ENCODE peak calls at places on chromosomes 2 and 18, in seven cellular contexts. U is NCI-H82, N is NCI-H748 treated with DMSO at 0.1 percent for 48 hours, X is NCI-H1436, Q is HEK293T, D is GM18507, C is PC-3. B is an unnamed sample.

GRCh38 chr18:44111337-44111736 is 569.4 kb upstream of the SETBP1 start:
- DNase-seq in C (no peak), X (no peak), N (no peak), D (no peak), Q (no peak), U (no peak), B (no peak)

GRCh38 chr2:79792097-79792496 is 279.2 kb downstream of the CTNNA2 start:
- DNase-seq in D (no peak), C (no peak), N (no peak), U (no peak), X (no peak), Q (no peak), B (no peak)

GRCh38 chr2:11111811-11112425 is 43.3 kb upstream of the SLC66A3 start:
- DNase-seq in N (no peak), U (no peak), D (no peak), Q (no peak), C (no peak), X (no peak), B (no peak)

GRCh38 chr2:204665244-204665643 is 120.0 kb downstream of the PARD3B start:
- DNase-seq in N (no peak), X (no peak), C (peak), U (no peak), Q (no peak), D (no peak), B (peak)

GRCh38 chr2:191846787-191847620 is at the start of gene CAVIN2:
- DNase-seq in Q (no peak), C (peak), X (no peak), N (no peak), D (no peak), U (no peak), B (peak)

GRCh38 chr18:67516432-67517223 is at the start of gene DSEL:
- DNase-seq in U (peak), N (peak), D (peak), C (peak), X (peak), Q (peak), B (peak)

GRCh38 chr2:46615555-46616487 is 136.5 kb downstream of the TMEM247 start:
- DNase-seq in N (no peak), X (no peak), D (no peak), U (peak), C (peak), Q (peak), B (peak)

GRCh38 chr2:154446324-154446723 is 252.2 kb upstream of the KCNJ3 start:
- DNase-seq in U (no peak), N (no peak), X (no peak), Q (no peak), D (no peak), C (no peak), B (no peak)

GRCh38 chr2:144518744-144519596 is 949 bp downstream of the ZEB2 start:
- DNase-seq in U (peak), N (no peak), C (no peak), D (peak), X (no peak), Q (no peak), B (no peak)

GRCh38 chr2:155841442-155841841 is 491.1 kb downstream of the NR4A2 start:
- DNase-seq in X (no peak), U (peak), Q (no peak), D (no peak), C (no peak), N (no peak), B (no peak)

GRCh38 chr2:211479496-211480150 is 923.2 kb downstream of the CPS1 start:
- DNase-seq in X (no peak), N (no peak), U (no peak), D (no peak), Q (no peak), C (no peak), B (no peak)

GRCh38 chr2:190679813-190680591 is 31.1 kb downstream of the NAB1 start:
- DNase-seq in C (peak), U (peak), Q (peak), D (no peak), N (peak), X (no peak), B (peak)

GRCh38 chr2:226799211-226799975 is at the start of gene IRS1:
- DNase-seq in D (no peak), Q (peak), N (peak), U (peak), X (peak), C (peak), B (peak)

GRCh38 chr2:225137971-225138370 is 95.7 kb upstream of the DOCK10 start:
- DNase-seq in Q (no peak), D (no peak), U (no peak), X (no peak), C (peak), N (no peak), B (no peak)

GRCh38 chr2:20113004-20113796 is 61.8 kb upstream of the LAPTM4A start:
- DNase-seq in D (no peak), C (no peak), X (no peak), U (no peak), Q (no peak), N (no peak), B (no peak)

GRCh38 chr2:240203842-240204270 is 63.4 kb upstream of the OTOS start:
- DNase-seq in D (no peak), C (no peak), Q (no peak), N (no peak), U (no peak), X (no peak), B (no peak)

GRCh38 chr2:157233506-157233905 is 24.0 kb upstream of the GALNT5 start:
- DNase-seq in Q (no peak), C (peak), D (no peak), N (no peak), X (no peak), U (no peak), B (peak)

GRCh38 chr2:74835831-74836674 is 2.1 kb downstream of the HK2 start:
- DNase-seq in N (peak), Q (peak), X (peak), C (peak), U (peak), D (peak), B (peak)

GRCh38 chr2:183951636-183952035 is 646.7 kb upstream of the ZNF804A start:
- DNase-seq in X (no peak), N (no peak), Q (no peak), C (peak), D (no peak), U (no peak), B (peak)

GRCh38 chr2:63571291-63571690 is 17.0 kb downstream of the WDPCP start:
- DNase-seq in U (no peak), N (no peak), X (no peak), D (no peak), Q (no peak), C (no peak), B (no peak)

GRCh38 chr2:224252601-224253000 is 149.3 kb downstream of the FAM124B start:
- DNase-seq in U (no peak), X (no peak), D (no peak), C (no peak), Q (no peak), N (no peak), B (peak)

GRCh38 chr2:59947220-59947619 is 606.2 kb downstream of the BCL11A start:
- DNase-seq in D (no peak), X (no peak), U (no peak), Q (no peak), C (no peak), N (no peak), B (no peak)

GRCh38 chr2:96923810-96924774 is 54.2 kb upstream of the SEMA4C start:
- DNase-seq in C (no peak), N (no peak), X (no peak), Q (no peak), D (no peak), U (no peak), B (no peak)

GRCh38 chr2:17851731-17852585 is 26.5 kb upstream of the KCNS3 start:
- DNase-seq in U (peak), D (peak), X (peak), N (peak), Q (peak), C (peak), B (peak)

GRCh38 chr2:17043173-17043572 is 377.5 kb upstream of the CYRIA start:
- DNase-seq in X (no peak), C (no peak), Q (no peak), D (no peak), U (no peak), N (no peak), B (peak)

GRCh38 chr2:232512557-232512956 is 7.6 kb upstream of the PRSS56 start:
- DNase-seq in Q (no peak), U (peak), C (no peak), D (no peak), X (peak), N (no peak), B (no peak)

GRCh38 chr2:48504647-48505327 is 25.2 kb upstream of the STON1 start:
- DNase-seq in U (no peak), D (no peak), N (no peak), C (peak), Q (no peak), X (no peak), B (peak)

GRCh38 chr2:212177724-212178123 is 360.9 kb downstream of the ERBB4 start:
- DNase-seq in X (peak), C (peak), Q (no peak), U (peak), N (peak), D (no peak), B (peak)

GRCh38 chr2:188598551-188598950 is 306.9 kb downstream of the GULP1 start:
- DNase-seq in N (no peak), D (no peak), X (no peak), U (no peak), Q (no peak), C (no peak), B (no peak)

GRCh38 chr18:41391616-41392610 is 563.1 kb upstream of the PIK3C3 start:
- DNase-seq in D (no peak), Q (peak), U (peak), X (peak), N (peak), C (peak), B (peak)

GRCh38 chr2:232843860-232844259 is 26.2 kb upstream of the SNORC start:
- DNase-seq in Q (no peak), N (no peak), C (peak), D (no peak), X (no peak), U (no peak), B (no peak)

GRCh38 chr18:11146947-11147345 is 2.4 kb downstream of the PIEZO2 start:
- DNase-seq in N (no peak), D (no peak), C (no peak), Q (no peak), X (no peak), U (no peak), B (no peak)

GRCh38 chr18:32919799-32920198 is 147.0 kb upstream of the KLHL14 start:
- DNase-seq in U (peak), X (peak), Q (peak), D (peak), C (peak), N (peak), B (peak)

GRCh38 chr2:101619191-101619591 is 78.3 kb upstream of the MAP4K4 start:
- DNase-seq in C (no peak), Q (no peak), U (no peak), N (no peak), D (no peak), X (no peak), B (no peak)

GRCh38 chr2:119707117-119708087 is 28.4 kb downstream of the TMEM177 start:
- DNase-seq in X (no peak), D (no peak), N (no peak), U (no peak), C (no peak), Q (no peak), B (no peak)

GRCh38 chr2:3334392-3334791 is 43.2 kb downstream of the EIPR1 start:
- DNase-seq in U (no peak), X (no peak), Q (no peak), D (no peak), C (no peak), N (no peak), B (no peak)

GRCh38 chr2:170817247-170817998 is 736 bp downstream of the GAD1 start:
- DNase-seq in D (no peak), X (peak), N (peak), Q (peak), C (peak), U (peak), B (no peak)

GRCh38 chr2:190591972-190592371 is 56.9 kb upstream of the NAB1 start:
- DNase-seq in D (no peak), C (no peak), U (no peak), X (no peak), Q (no peak), N (no peak), B (no peak)

GRCh38 chr2:172403402-172403801 is 24.0 kb upstream of the ITGA6 start:
- DNase-seq in D (no peak), Q (no peak), X (no peak), U (no peak), N (no peak), C (no peak), B (no peak)

B was measured in HCEC 1CT.